ENCODE peak calls at places on chromosomes 7 and 10, in six cellular contexts. Z is CD4-positive, CD25-positive, alpha-beta regulatory T cell; B is mammary epithelial cell; I is HepG2; T is hepatocyte; U is neuronal stem cell. R is an unnamed sample.
A peak's percentile ranks its signal among the peaks of the same experiment; 100 is the strongest.

GRCh38 chr7:123401295-123401694 is 133.1 kb downstream of the IQUB start:
- DNase-seq in U (no peak), I (no peak), T (no peak), B (no peak), Z (no peak), R (no peak)

GRCh38 chr7:68684246-68684850 is 913.9 kb upstream of the AUTS2 start:
- DNase-seq in B (no peak), U (peak; percentile 15), T (no peak), Z (no peak), I (no peak), R (no peak)

GRCh38 chr7:102891693-102892261 is 21.0 kb upstream of the LRRC17 start:
- DNase-seq in Z (no peak), U (no peak), T (peak; percentile 38), I (no peak), B (peak; percentile 69), R (no peak)

GRCh38 chr7:155453296-155454182 is 4.4 kb upstream of the EN2 start:
- DNase-seq in U (no peak), I (no peak), B (no peak), Z (no peak), T (no peak), R (no peak)

GRCh38 chr10:62153191-62153590 is 115.5 kb downstream of the RTKN2 start:
- DNase-seq in T (no peak), B (peak; percentile 38), Z (no peak), I (no peak), U (no peak), R (no peak)

GRCh38 chr7:101631224-101631714 is 2.2 kb upstream of the MYL10 start:
- DNase-seq in B (peak; percentile 67), T (peak; percentile 15), I (no peak), Z (no peak), U (no peak), R (no peak)

GRCh38 chr10:11720260-11720741 is 21.9 kb upstream of the ECHDC3 start:
- DNase-seq in I (no peak), T (no peak), Z (no peak), U (no peak), B (no peak), R (no peak)

GRCh38 chr7:101688183-101688831 is 59.2 kb upstream of the MYL10 start:
- DNase-seq in T (peak; percentile 85), Z (peak; percentile 59), I (peak; percentile 44), U (peak; percentile 79), B (peak; percentile 34), R (no peak)

GRCh38 chr7:44987996-44988395 is 9.2 kb upstream of the MYO1G start:
- DNase-seq in T (no peak), B (no peak), U (no peak), Z (no peak), I (no peak), R (no peak)

GRCh38 chr7:150397376-150398107 is 18.4 kb downstream of the ZNF775 start:
- DNase-seq in T (no peak), I (no peak), B (no peak), U (no peak), Z (no peak), R (no peak)
- H3K4me1 ChIP-seq in T (peaks cover 11% of the 10 kb centered on the region), I (peaks cover 30% of the 10 kb centered on the region), B (peaks cover 24% of the 10 kb centered on the region), U (peaks cover 42% of the 10 kb centered on the region), Z (peaks cover 8% of the 10 kb centered on the region), R (peaks cover 10% of the 10 kb centered on the region)

DNA sequence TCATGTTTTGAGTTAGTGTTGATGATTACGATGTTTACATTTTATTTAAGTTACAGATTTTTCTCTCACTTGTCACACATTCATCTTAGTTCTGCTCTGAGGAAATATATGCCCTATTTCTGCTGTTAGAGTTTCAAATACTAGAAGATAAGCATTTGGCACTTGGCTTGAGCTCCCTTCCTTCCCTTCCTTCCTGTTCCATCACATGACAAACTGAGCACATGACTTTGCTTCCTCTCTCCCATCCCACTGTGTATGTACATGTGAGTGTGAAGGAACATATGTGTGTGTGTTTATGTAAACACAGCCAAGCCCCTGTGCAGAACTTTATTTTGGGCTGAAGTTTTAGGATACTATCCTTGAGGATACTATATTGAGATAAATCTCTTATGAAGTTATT is 795.9 kb upstream of the IGFBP3 start:
- DNase-seq in I (no peak), U (no peak), B (no peak), Z (no peak), T (no peak), R (no peak)
- H3K4me1 ChIP-seq in I (peaks cover 11% of the 10 kb centered on the region), U (no peaks in the 10 kb centered on the region), B (no peaks in the 10 kb centered on the region), Z (no peaks in the 10 kb centered on the region), T (peaks cover 9% of the 10 kb centered on the region), R (no peaks in the 10 kb centered on the region)

GRCh38 chr10:58918887-58919286 is 257.6 kb upstream of the PHYHIPL start:
- DNase-seq in U (no peak), T (no peak), B (no peak), I (no peak), Z (no peak), R (no peak)
- H3K4me1 ChIP-seq in U (no peaks in the 10 kb centered on the region), T (no peaks in the 10 kb centered on the region), B (peaks cover 23% of the 10 kb centered on the region), I (no peaks in the 10 kb centered on the region), Z (no peaks in the 10 kb centered on the region), R (peaks cover 18% of the 10 kb centered on the region)

GRCh38 chr7:57646901-57647246 is 196.9 kb downstream of the ZNF716 start:
- DNase-seq in Z (no peak), B (no peak), T (no peak), U (no peak), I (no peak), R (no peak)
- H3K4me1 ChIP-seq in Z (no peaks in the 10 kb centered on the region), B (no peaks in the 10 kb centered on the region), T (no peaks in the 10 kb centered on the region), U (no peaks in the 10 kb centered on the region), I (no peaks in the 10 kb centered on the region), R (no peaks in the 10 kb centered on the region)

GRCh38 chr7:51229620-51230323 is 86.8 kb downstream of the COBL start:
- DNase-seq in B (no peak), Z (no peak), U (no peak), I (no peak), T (no peak), R (no peak)

GRCh38 chr7:51230324-51230625 is 86.3 kb downstream of the COBL start:
- DNase-seq in B (no peak), I (no peak), Z (no peak), U (no peak), T (no peak), R (no peak)

GRCh38 chr7:51228386-51228958 is 88.1 kb downstream of the COBL start:
- DNase-seq in Z (no peak), I (no peak), U (no peak), B (no peak), T (no peak), R (no peak)

GRCh38 chr7:51229106-51229537 is 87.5 kb downstream of the COBL start:
- DNase-seq in T (no peak), U (no peak), I (no peak), B (no peak), Z (no peak), R (no peak)

GRCh38 chr7:51230723-51231122 is 85.9 kb downstream of the COBL start:
- DNase-seq in Z (no peak), I (no peak), B (no peak), U (no peak), T (no peak), R (no peak)
- H3K4me1 ChIP-seq in Z (no peaks in the 10 kb centered on the region), I (no peaks in the 10 kb centered on the region), B (no peaks in the 10 kb centered on the region), U (no peaks in the 10 kb centered on the region), T (peaks cover 26% of the 10 kb centered on the region), R (no peaks in the 10 kb centered on the region)

DNA sequence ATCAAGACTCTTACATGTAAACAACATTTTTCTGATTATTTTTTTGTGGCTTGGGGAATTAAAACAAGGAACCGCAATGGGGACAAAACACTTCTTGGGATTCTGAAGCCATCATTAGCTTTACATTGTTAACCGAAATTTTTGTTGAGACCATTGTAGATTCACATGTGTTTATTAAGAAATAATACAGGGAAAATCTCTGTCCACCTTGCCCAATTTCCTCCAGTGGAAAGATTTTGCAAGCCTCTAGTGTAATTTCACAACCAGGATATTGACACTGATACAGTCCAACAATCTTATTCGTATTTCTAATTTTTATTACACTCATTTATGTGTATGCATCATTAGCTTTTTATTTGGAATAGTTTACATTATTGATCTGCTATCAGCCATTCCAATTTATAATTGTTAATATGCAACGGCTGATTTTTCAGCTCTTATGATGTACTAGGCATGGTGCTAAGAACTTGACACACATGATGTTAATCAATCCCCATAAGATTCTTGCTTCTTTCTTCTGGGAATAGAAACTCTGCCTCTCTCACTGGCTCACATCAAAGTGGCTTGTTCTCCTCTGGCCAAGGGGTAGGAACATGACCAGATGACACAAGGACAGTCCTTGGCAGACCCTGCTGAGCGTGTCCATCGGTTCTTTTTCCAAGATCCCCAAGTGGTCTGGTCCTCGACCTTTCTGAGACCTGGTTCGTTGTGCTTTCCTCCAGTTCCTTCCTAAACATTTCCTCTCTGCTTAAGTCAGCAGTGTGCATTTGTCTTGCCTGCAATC is 137.6 kb downstream of the ADAM12 start:
- DNase-seq in I (no peak), U (no peak), Z (no peak), B (no peak), T (no peak), R (no peak)
- H3K4me1 ChIP-seq in I (no peaks in the 10 kb centered on the region), U (no peaks in the 10 kb centered on the region), Z (no peaks in the 10 kb centered on the region), B (peaks cover 22% of the 10 kb centered on the region), T (peaks cover 5% of the 10 kb centered on the region), R (peaks cover 27% of the 10 kb centered on the region)

GRCh38 chr7:74475987-74476350 is 22.3 kb downstream of the GTF2IRD1 start:
- DNase-seq in Z (no peak), U (no peak), I (no peak), T (no peak), B (no peak), R (no peak)

GRCh38 chr7:74477188-74477587 is 23.5 kb downstream of the GTF2IRD1 start:
- DNase-seq in B (no peak), U (no peak), Z (no peak), I (no peak), T (no peak), R (no peak)

GRCh38 chr7:74476546-74477095 is 22.9 kb downstream of the GTF2IRD1 start:
- DNase-seq in Z (no peak), T (no peak), U (no peak), B (peak; percentile 75), I (no peak), R (no peak)

GRCh38 chr7:74474271-74474865 is 20.7 kb downstream of the GTF2IRD1 start:
- DNase-seq in Z (no peak), B (no peak), T (no peak), U (no peak), I (no peak), R (no peak)

GRCh38 chr7:74475243-74475986 is 21.7 kb downstream of the GTF2IRD1 start:
- DNase-seq in T (no peak), U (no peak), B (no peak), I (no peak), Z (no peak), R (no peak)
- H3K4me1 ChIP-seq in T (peaks cover 40% of the 10 kb centered on the region), U (peaks cover 16% of the 10 kb centered on the region), B (peaks cover 51% of the 10 kb centered on the region), I (peaks cover 32% of the 10 kb centered on the region), Z (no peaks in the 10 kb centered on the region), R (peaks cover 42% of the 10 kb centered on the region)

DNA sequence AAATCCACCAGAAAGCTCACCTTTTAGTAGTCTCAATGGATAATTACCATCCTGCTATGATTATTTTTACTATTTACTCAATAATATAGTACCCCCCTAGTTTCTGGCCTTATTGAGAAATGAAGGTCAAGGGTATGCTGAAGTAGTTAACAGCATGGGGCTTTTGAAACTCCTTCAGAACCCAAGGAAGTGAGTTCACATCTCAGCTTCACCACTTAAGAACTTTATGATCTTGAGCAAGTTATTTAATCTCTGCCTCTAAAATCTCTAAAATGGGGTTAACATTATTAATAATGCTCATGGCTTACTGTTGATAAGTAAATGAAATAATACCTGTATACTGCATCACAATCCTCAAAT is 5.8 kb downstream of the MTPN start:
- DNase-seq in U (no peak), B (no peak), T (no peak), I (no peak), Z (no peak), R (no peak)
- H3K4me1 ChIP-seq in U (peaks cover 6% of the 10 kb centered on the region), B (peaks cover 10% of the 10 kb centered on the region), T (peaks cover 12% of the 10 kb centered on the region), I (peaks cover 27% of the 10 kb centered on the region), Z (peaks cover 57% of the 10 kb centered on the region), R (peaks cover 12% of the 10 kb centered on the region)